ENCODE peak calls at places on chromosomes 1 and 21, in nine cellular contexts. W is stomach; Y is CD4-positive, alpha-beta memory T cell; B is prostate gland; T is heart left ventricle; Q is naive thymus-derived CD4-positive, alpha-beta T cell; F is lower lobe of right lung; N is transverse colon; P is AG04450. U is an unnamed sample. For H3K27me3, the result is how much of the 10 kb centered on the place peaks cover.

GRCh38 chr1:10943991-10944730 is 68.3 kb upstream of the TARDBP start:
- DNase-seq in Q (no peak), W (peak), B (peak), P (no peak), N (peak), T (peak), Y (no peak), F (peak), U (peak)

GRCh38 chr1:200260587-200261335 is 149.1 kb downstream of the ZNF281 start:
- DNase-seq in P (no peak), T (no peak), W (no peak), N (no peak), B (no peak), Y (no peak), Q (no peak), F (no peak), U (no peak)

GRCh38 chr1:44655609-44656008 is 18.7 kb downstream of the TMEM53 start:
- DNase-seq in P (no peak), Y (no peak), B (no peak), W (no peak), Q (no peak), T (no peak), F (no peak), N (no peak), U (no peak)

GRCh38 chr1:234132799-234133198 is 228.3 kb downstream of the SLC35F3 start:
- DNase-seq in Y (no peak), W (no peak), Q (no peak), N (no peak), B (no peak), F (no peak), T (no peak), P (no peak), U (no peak)

GRCh38 chr1:24190970-24191570 is 4.0 kb upstream of the IFNLR1 start:
- DNase-seq in Q (no peak), B (no peak), F (no peak), N (no peak), P (no peak), W (no peak), T (no peak), Y (no peak), U (no peak)

GRCh38 chr1:22412932-22413727 is 38.5 kb upstream of the ZBTB40 start:
- DNase-seq in B (no peak), F (no peak), Y (no peak), W (peak), P (no peak), T (no peak), Q (no peak), N (no peak), U (no peak)

GRCh38 chr1:98316286-98316685 is 345.2 kb upstream of the SNX7 start:
- DNase-seq in Q (no peak), B (no peak), T (no peak), W (no peak), P (no peak), N (no peak), Y (no peak), F (no peak), U (no peak)

GRCh38 chr21:46040707-46041106 is 57.2 kb upstream of the COL6A2 start:
- DNase-seq in F (no peak), Y (no peak), B (no peak), N (no peak), T (no peak), Q (no peak), W (no peak), P (no peak), U (no peak)

GRCh38 chr1:4482526-4482925 is 171.9 kb upstream of the AJAP1 start:
- DNase-seq in P (no peak), B (no peak), Y (no peak), N (no peak), T (no peak), Q (no peak), F (no peak), W (no peak), U (no peak)

GRCh38 chr1:220824031-220824989 is 37.6 kb downstream of the MTARC1 start:
- DNase-seq in Q (no peak), B (no peak), P (no peak), T (no peak), W (no peak), Y (no peak), F (no peak), N (no peak), U (no peak)

GRCh38 chr1:20729155-20729931 is 3.2 kb downstream of the SH2D5 start:
- DNase-seq in Q (no peak), W (no peak), B (no peak), P (no peak), T (no peak), F (no peak), N (no peak), Y (no peak), U (peak)

GRCh38 chr1:93685918-93686317 is 4.3 kb upstream of the BCAR3 start:
- DNase-seq in Q (no peak), N (no peak), T (no peak), W (no peak), Y (no peak), P (no peak), B (no peak), F (no peak), U (no peak)

GRCh38 chr1:227318852-227319607 is 738 bp upstream of the CDC42BPA start:
- DNase-seq in P (no peak), T (peak), N (peak), Y (peak), Q (no peak), W (peak), F (no peak), B (peak), U (no peak)

GRCh38 chr1:220462756-220463155 is 65.2 kb upstream of the MARK1 start:
- DNase-seq in B (no peak), F (no peak), N (peak), P (no peak), T (no peak), Q (no peak), Y (no peak), W (no peak), U (no peak)

GRCh38 chr1:1380860-1381259 is 5.9 kb upstream of the AURKAIP1 start:
- DNase-seq in Q (no peak), T (no peak), Y (no peak), F (no peak), P (no peak), W (no peak), B (no peak), N (no peak), U (no peak)

GRCh38 chr1:58986996-58987767 is 203.3 kb upstream of the JUN start:
- DNase-seq in B (no peak), W (no peak), Y (peak), P (no peak), Q (peak), N (no peak), T (no peak), F (no peak), U (no peak)

GRCh38 chr1:174005032-174005431 is 17.1 kb downstream of the RC3H1 start:
- DNase-seq in B (no peak), T (peak), P (no peak), Y (no peak), F (no peak), Q (no peak), N (no peak), W (no peak), U (no peak)

GRCh38 chr1:21292503-21292990 is 2.3 kb upstream of the ECE1 start:
- DNase-seq in Y (no peak), N (no peak), W (no peak), B (no peak), P (no peak), F (no peak), Q (no peak), T (no peak), U (no peak)

GRCh38 chr1:20485527-20486456 is at the start of gene CAMK2N1:
- DNase-seq in W (peak), P (no peak), B (peak), T (peak), Q (peak), F (peak), N (peak), Y (peak), U (peak)

GRCh38 chr1:89724369-89725015 is 91.6 kb downstream of the LRRC8C start:
- DNase-seq in F (no peak), W (no peak), N (peak), B (no peak), Q (no peak), P (no peak), T (peak), Y (no peak), U (no peak)

GRCh38 chr1:29829448-29830344 is 593.4 kb downstream of the PTPRU start:
- DNase-seq in B (no peak), W (peak), Y (no peak), F (no peak), Q (no peak), N (no peak), T (no peak), P (no peak), U (no peak)

GRCh38 chr21:25862596-25862995 is 127.8 kb downstream of the GABPA start:
- DNase-seq in B (no peak), P (no peak), W (no peak), Q (peak), N (no peak), F (no peak), Y (peak), T (no peak), U (no peak)

GRCh38 chr1:97038410-97038809 is 316.8 kb downstream of the PTBP2 start:
- DNase-seq in Q (no peak), N (no peak), B (no peak), F (no peak), Y (no peak), P (no peak), T (no peak), W (no peak), U (no peak)

GRCh38 chr1:167492509-167492910 is 25.8 kb downstream of the CD247 start:
- DNase-seq in B (no peak), Y (peak), N (no peak), Q (peak), P (no peak), W (no peak), F (no peak), T (no peak), U (no peak)

GRCh38 chr1:6170742-6171201 is 9.3 kb downstream of the CHD5 start:
- DNase-seq in T (no peak), F (no peak), Q (no peak), B (no peak), N (no peak), W (no peak), P (no peak), Y (no peak), U (no peak)

GRCh38 chr1:6171546-6172124 is 8.5 kb downstream of the CHD5 start:
- DNase-seq in T (no peak), Y (no peak), W (no peak), Q (no peak), B (no peak), F (no peak), P (no peak), N (no peak), U (no peak)

GRCh38 chr1:6174621-6175410 is 5.3 kb downstream of the CHD5 start:
- DNase-seq in B (no peak), N (no peak), Y (no peak), P (no peak), Q (no peak), T (no peak), F (no peak), W (no peak), U (no peak)

GRCh38 chr1:6170116-6170741 is 9.9 kb downstream of the CHD5 start:
- DNase-seq in W (no peak), B (no peak), T (no peak), N (no peak), P (no peak), F (no peak), Q (no peak), Y (no peak), U (no peak)

GRCh38 chr1:6172549-6172948 is 7.6 kb downstream of the CHD5 start:
- DNase-seq in F (no peak), N (no peak), Q (no peak), P (no peak), Y (no peak), W (no peak), B (no peak), T (no peak), U (no peak)
- H3K27me3 ChIP-seq in F (half or more), N (under half), Q (under half), P (under half), Y (under half), W (under half), B (under half), T (under half), U (half or more)

GRCh38 chr1:211781260-211781659 is 49.3 kb downstream of the LPGAT1 start:
- DNase-seq in B (no peak), N (no peak), Y (no peak), F (no peak), W (no peak), P (no peak), Q (no peak), T (no peak), U (no peak)
- H3K27me3 ChIP-seq in B (under half), N (under half), Y (under half), F (under half), W (under half), P (under half), Q (under half), T (under half), U (under half)

DNA sequence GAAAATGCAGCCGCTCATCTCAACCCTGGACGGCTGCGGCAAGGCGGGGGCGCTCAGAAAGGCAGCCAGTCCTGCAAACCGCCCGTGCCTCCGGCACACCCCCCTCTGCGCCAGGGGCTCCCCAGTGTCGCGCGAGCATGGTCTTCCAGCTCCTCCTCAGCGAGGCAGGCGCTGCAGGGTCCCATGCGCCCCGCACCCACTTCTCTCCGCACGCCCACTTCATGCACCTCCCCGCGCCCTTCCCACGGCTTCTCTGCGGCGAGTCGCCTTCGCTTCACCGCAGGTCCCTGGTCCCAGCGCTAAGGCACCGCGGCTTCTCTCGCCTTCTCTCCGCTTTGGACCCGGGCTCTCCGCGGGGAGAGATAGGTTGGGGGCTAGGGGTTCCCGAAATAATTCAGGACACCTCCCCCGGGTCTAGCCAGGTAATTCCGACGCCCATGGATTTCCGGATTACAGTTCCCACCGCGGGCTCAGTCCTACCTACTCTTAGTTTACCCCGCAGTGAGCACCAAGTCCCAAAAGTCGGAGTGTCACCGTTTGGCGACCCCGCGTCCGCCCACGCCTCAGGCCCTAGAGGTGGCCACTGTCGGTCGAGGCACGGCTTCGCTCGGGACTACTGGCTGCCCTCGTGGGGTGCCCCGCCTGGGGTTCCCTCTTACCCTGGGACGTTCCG is 67.5 kb downstream of the SYT2 start:
- DNase-seq in N (no peak), Q (no peak), T (no peak), B (no peak), Y (no peak), W (no peak), F (no peak), P (no peak), U (no peak)
- H3K27me3 ChIP-seq in N (under half), Q (under half), T (under half), B (under half), Y (under half), W (under half), F (half or more), P (half or more), U (under half)

GRCh38 chr1:181101581-181102226 is 13.2 kb downstream of the IER5 start:
- DNase-seq in W (no peak), F (no peak), T (no peak), Y (no peak), P (no peak), N (no peak), B (no peak), Q (no peak), U (no peak)

GRCh38 chr1:181099152-181100014 is 10.9 kb downstream of the IER5 start:
- DNase-seq in P (no peak), Q (no peak), B (no peak), F (no peak), Y (no peak), T (no peak), W (no peak), N (no peak), U (no peak)

GRCh38 chr1:181102841-181103240 is 14.3 kb downstream of the IER5 start:
- DNase-seq in N (no peak), Q (no peak), T (no peak), B (no peak), F (no peak), P (no peak), Y (no peak), W (no peak), U (no peak)

GRCh38 chr1:181100015-181100905 is 11.8 kb downstream of the IER5 start:
- DNase-seq in N (no peak), P (no peak), Q (no peak), Y (no peak), F (no peak), B (no peak), W (no peak), T (no peak), U (no peak)

DNA sequence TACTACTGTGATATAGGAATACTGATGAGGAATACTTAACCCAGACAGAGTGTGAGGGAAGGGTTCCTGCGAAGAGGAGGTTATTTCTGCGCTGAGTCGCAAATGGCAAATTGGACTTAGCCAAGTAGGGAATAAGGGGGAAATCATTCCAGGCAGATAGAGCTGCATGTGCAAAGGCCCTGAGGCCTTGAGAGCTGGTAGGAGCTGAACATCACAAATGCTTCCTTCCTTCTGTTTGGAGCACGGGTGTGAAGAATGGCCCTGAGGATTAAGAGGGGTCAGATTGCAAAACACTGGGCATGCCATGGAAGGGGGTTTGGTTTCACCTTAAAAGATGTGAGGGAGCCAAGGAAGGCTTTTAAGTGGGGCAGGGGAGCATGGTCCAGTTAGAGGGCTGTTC is 12.4 kb downstream of the IER5 start:
- DNase-seq in N (no peak), B (no peak), T (no peak), W (no peak), F (no peak), P (no peak), Q (no peak), Y (no peak), U (no peak)
- H3K27me3 ChIP-seq in N (under half), B (under half), T (under half), W (under half), F (under half), P (under half), Q (under half), Y (under half), U (under half)

GRCh38 chr1:151860504-151861187 is 7.1 kb upstream of the THEM5 start:
- DNase-seq in W (no peak), N (no peak), B (no peak), Q (no peak), Y (no peak), T (no peak), F (no peak), P (no peak), U (no peak)

GRCh38 chr1:151867321-151867720 is 13.8 kb upstream of the THEM5 start:
- DNase-seq in N (no peak), Q (no peak), W (no peak), T (no peak), Y (no peak), F (no peak), P (no peak), B (no peak), U (no peak)

GRCh38 chr1:151867785-151868403 is 14.4 kb upstream of the THEM5 start:
- DNase-seq in P (no peak), B (no peak), F (no peak), T (no peak), Q (no peak), W (no peak), Y (no peak), N (peak), U (no peak)

GRCh38 chr1:151862604-151863003 is 9.1 kb upstream of the THEM5 start:
- DNase-seq in W (no peak), N (no peak), P (no peak), T (no peak), F (no peak), Y (no peak), B (no peak), Q (no peak), U (no peak)

DNA sequence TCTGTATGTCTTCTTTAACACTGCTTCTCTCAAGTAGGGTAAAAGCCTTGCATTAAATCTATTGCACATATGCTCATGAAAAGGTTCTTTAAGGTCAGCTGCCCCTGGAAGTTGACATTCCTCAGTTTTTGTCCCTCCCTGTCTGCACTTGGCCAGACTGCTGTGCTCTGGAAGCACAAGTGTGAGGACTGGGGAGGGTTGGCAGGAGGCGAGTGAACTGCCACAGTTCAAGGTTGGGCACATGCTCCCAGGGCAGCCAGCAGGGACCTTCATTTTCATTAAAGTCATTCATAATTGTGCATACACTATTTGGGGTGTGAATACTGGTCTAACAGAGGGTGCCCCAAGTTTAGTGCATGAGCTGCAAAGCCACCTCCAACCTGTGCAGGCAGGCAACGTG is 10.9 kb upstream of the THEM5 start:
- DNase-seq in N (no peak), P (no peak), Y (no peak), W (no peak), B (no peak), Q (no peak), F (no peak), T (no peak), U (no peak)
- H3K27me3 ChIP-seq in N (under half), P (under half), Y (under half), W (under half), B (under half), Q (under half), F (under half), T (under half), U (under half)

GRCh38 chr1:30868833-30869435 is 39.6 kb downstream of the SDC3 start:
- DNase-seq in T (no peak), F (no peak), P (no peak), W (no peak), Q (no peak), N (no peak), Y (no peak), B (no peak), U (no peak)

GRCh38 chr1:30864681-30865080 is 43.9 kb downstream of the SDC3 start:
- DNase-seq in Y (no peak), B (no peak), T (no peak), Q (no peak), F (no peak), N (no peak), W (no peak), P (no peak), U (no peak)

GRCh38 chr1:30866594-30866993 is 42.0 kb downstream of the SDC3 start:
- DNase-seq in P (no peak), Q (no peak), W (no peak), N (no peak), F (no peak), Y (no peak), B (no peak), T (no peak), U (no peak)

GRCh38 chr1:30870035-30870434 is 38.5 kb downstream of the SDC3 start:
- DNase-seq in P (no peak), F (no peak), Y (no peak), B (no peak), T (no peak), Q (no peak), W (no peak), N (no peak), U (no peak)

DNA sequence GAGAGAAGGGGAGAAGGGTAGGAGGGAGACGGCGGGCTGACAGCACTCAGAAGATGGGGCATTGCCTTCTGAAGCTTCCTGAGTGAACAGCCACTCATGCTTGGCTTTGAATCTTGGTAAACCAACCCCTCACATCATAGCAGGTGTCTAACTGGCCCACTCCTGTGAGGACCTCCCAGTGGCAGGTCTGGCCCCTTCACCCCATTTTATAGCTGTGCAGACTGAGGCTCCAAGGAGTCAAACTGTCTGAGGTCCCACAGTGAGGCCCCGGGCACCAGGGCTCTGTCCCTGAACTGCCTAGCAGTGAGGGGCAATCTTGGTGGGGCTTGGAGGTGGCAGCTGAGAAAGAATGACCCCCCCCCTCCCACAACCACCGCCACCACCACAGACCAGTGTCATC is 41.0 kb downstream of the SDC3 start:
- DNase-seq in Y (no peak), F (no peak), P (no peak), N (no peak), Q (no peak), W (no peak), T (no peak), B (no peak), U (no peak)
- H3K27me3 ChIP-seq in Y (under half), F (under half), P (under half), N (under half), Q (under half), W (under half), T (under half), B (under half), U (under half)

GRCh38 chr1:3410435-3410915 is 44.0 kb upstream of the ARHGEF16 start:
- DNase-seq in F (no peak), T (no peak), Q (no peak), N (no peak), P (no peak), W (no peak), Y (no peak), B (no peak), U (no peak)
- H3K27me3 ChIP-seq in F (under half), T (under half), Q (under half), N (under half), P (under half), W (under half), Y (under half), B (under half), U (under half)